ENCODE peak calls at places on chromosomes 6 and 20, in eight cellular contexts. H, A, L, J, P, G, E and I are unnamed samples.
A peak's percentile ranks its signal among the peaks of the same experiment; 100 is the strongest.

GRCh38 chr6:107807186-107807585 is 16.9 kb downstream of the SCML4 start:
- DNase-seq in H (no peak), A (no peak), L (no peak), J (no peak), P (no peak), G (no peak), E (no peak), I (no peak)

GRCh38 chr20:61965606-61966491 is 99.8 kb downstream of the TAF4 start:
- DNase-seq in H (no peak), A (no peak), L (no peak), J (no peak), P (no peak), G (no peak), E (no peak), I (no peak)

GRCh38 chr6:45116714-45117410 is 211.3 kb upstream of the RUNX2 start:
- DNase-seq in H (peak; percentile 67), A (no peak), L (no peak), J (no peak), P (peak; percentile 85), G (peak; percentile 85), E (no peak), I (no peak)

GRCh38 chr20:48921883-48922867 is 664 bp downstream of the ARFGEF2 start:
- DNase-seq in H (peak; percentile 56), A (no peak), L (no peak), J (no peak), P (peak; percentile 68), G (peak; percentile 20), E (peak; percentile 64), I (peak; percentile 84)

GRCh38 chr20:63522981-63523611 is 2.5 kb downstream of the PPDPF start:
- DNase-seq in H (no peak), A (no peak), L (no peak), J (no peak), P (no peak), G (no peak), E (peak; percentile 34), I (no peak)

GRCh38 chr6:26163733-26164505 is 76.7 kb downstream of the HFE start:
- DNase-seq in H (no peak), A (no peak), L (no peak), J (no peak), P (no peak), G (no peak), E (no peak), I (peak; percentile 66)

GRCh38 chr6:66662196-66662595 is 955.2 kb upstream of the EYS start:
- DNase-seq in H (peak; percentile 75), A (no peak), L (no peak), J (no peak), P (peak; percentile 56), G (peak; percentile 63), E (no peak), I (no peak)

GRCh38 chr6:5713519-5713918 is 293.2 kb downstream of the NRN1 start:
- DNase-seq in H (no peak), A (no peak), L (no peak), J (no peak), P (no peak), G (no peak), E (no peak), I (no peak)

GRCh38 chr20:44050327-44050726 is 135.7 kb downstream of the TOX2 start:
- DNase-seq in H (no peak), A (no peak), L (no peak), J (no peak), P (no peak), G (no peak), E (no peak), I (no peak)

GRCh38 chr6:129385117-129385516 is 324.9 kb downstream of the ARHGAP18 start:
- DNase-seq in H (no peak), A (no peak), L (no peak), J (no peak), P (no peak), G (no peak), E (no peak), I (no peak)

GRCh38 chr6:109793793-109794192 is 102.7 kb downstream of the FIG4 start:
- DNase-seq in H (peak; percentile 95), A (no peak), L (no peak), J (peak; percentile 64), P (peak; percentile 96), G (peak; percentile 93), E (no peak), I (peak; percentile 60)

GRCh38 chr20:31841928-31842327 is 3.5 kb downstream of the FOXS1 start:
- DNase-seq in H (peak; percentile 77), A (no peak), L (no peak), J (peak; percentile 72), P (peak; percentile 51), G (peak; percentile 87), E (no peak), I (peak; percentile 77)

GRCh38 chr6:54801669-54802068 is 44.9 kb upstream of the FAM83B start:
- DNase-seq in H (peak; percentile 26), A (no peak), L (no peak), J (no peak), P (peak; percentile 69), G (peak; percentile 83), E (no peak), I (peak; percentile 30)

GRCh38 chr20:48809672-48810071 is 18.1 kb downstream of the PREX1 start:
- DNase-seq in H (no peak), A (no peak), L (no peak), J (no peak), P (no peak), G (no peak), E (no peak), I (no peak)

GRCh38 chr6:7671581-7671980 is 54.3 kb upstream of the BMP6 start:
- DNase-seq in H (peak; percentile 27), A (no peak), L (no peak), J (no peak), P (peak; percentile 72), G (peak; percentile 18), E (no peak), I (no peak)

GRCh38 chr6:38912378-38912777 is 136.2 kb upstream of the GLP1R start:
- DNase-seq in H (no peak), A (no peak), L (no peak), J (no peak), P (no peak), G (no peak), E (no peak), I (no peak)

GRCh38 chr6:111114484-111114883 is 27.2 kb downstream of the SLC16A10 start:
- DNase-seq in H (peak; percentile 5), A (no peak), L (no peak), J (no peak), P (no peak), G (no peak), E (no peak), I (no peak)

GRCh38 chr6:23077797-23078196 is 508.4 kb downstream of the HDGFL1 start:
- DNase-seq in H (no peak), A (no peak), L (no peak), J (no peak), P (no peak), G (no peak), E (no peak), I (no peak)

GRCh38 chr6:23086100-23086499 is 516.7 kb downstream of the HDGFL1 start:
- DNase-seq in H (no peak), A (no peak), L (no peak), J (no peak), P (no peak), G (no peak), E (no peak), I (no peak)

GRCh38 chr6:23081701-23082100 is 512.3 kb downstream of the HDGFL1 start:
- DNase-seq in H (no peak), A (no peak), L (no peak), J (no peak), P (peak; percentile 27), G (no peak), E (no peak), I (no peak)
- TF ChIP-seq CTCF in H (peak; percentile 24), A (no peak), L (no peak), J (no peak), P (no peak), G (peak; percentile 33), E (no peak), I (peak; percentile 36)

GRCh38 chr6:144624246-144624645 is 339.1 kb downstream of the UTRN start:
- DNase-seq in H (no peak), A (no peak), L (no peak), J (no peak), P (no peak), G (no peak), E (no peak), I (no peak)

GRCh38 chr6:144617231-144618199 is 332.4 kb downstream of the UTRN start:
- DNase-seq in H (no peak), A (no peak), L (no peak), J (no peak), P (no peak), G (no peak), E (no peak), I (no peak)

GRCh38 chr6:144619983-144620382 is 334.8 kb downstream of the UTRN start:
- DNase-seq in H (no peak), A (no peak), L (no peak), J (no peak), P (no peak), G (no peak), E (no peak), I (no peak)

GRCh38 chr6:144615870-144616269 is 330.7 kb downstream of the UTRN start:
- DNase-seq in H (no peak), A (no peak), L (no peak), J (no peak), P (no peak), G (no peak), E (no peak), I (no peak)

GRCh38 chr6:144621332-144621731 is 336.2 kb downstream of the UTRN start:
- DNase-seq in H (no peak), A (no peak), L (no peak), J (no peak), P (no peak), G (no peak), E (no peak), I (no peak)
- TF ChIP-seq CTCF in H (no peak), A (no peak), L (no peak), J (no peak), P (no peak), G (no peak), E (no peak), I (no peak)

DNA sequence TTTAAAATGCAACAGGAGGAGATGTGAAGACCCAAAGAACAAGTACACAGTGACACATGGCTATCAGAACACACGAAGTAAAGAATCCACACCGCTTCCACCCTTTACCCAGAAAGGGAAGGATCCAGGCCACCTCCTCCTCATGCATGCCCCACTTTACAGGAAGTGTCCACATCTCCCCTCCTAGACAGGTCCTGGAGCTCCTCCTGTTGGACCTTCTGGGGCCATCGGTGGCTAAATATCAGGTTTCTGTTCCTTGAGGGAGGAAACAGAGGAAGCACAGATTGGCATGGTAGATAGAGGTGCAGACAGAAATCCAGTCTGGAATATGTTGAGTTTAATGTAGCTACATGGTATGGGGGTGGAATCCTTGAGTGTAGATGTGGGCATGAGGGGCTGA is 10.9 kb downstream of the NINL start:
- DNase-seq in H (peak; percentile 66), A (no peak), L (peak; percentile 41), J (no peak), P (peak; percentile 66), G (peak; percentile 41), E (no peak), I (peak; percentile 0)
- TF ChIP-seq CTCF in H (peak; percentile 32), A (no peak), L (no peak), J (no peak), P (peak; percentile 34), G (peak; percentile 57), E (no peak), I (no peak)

DNA sequence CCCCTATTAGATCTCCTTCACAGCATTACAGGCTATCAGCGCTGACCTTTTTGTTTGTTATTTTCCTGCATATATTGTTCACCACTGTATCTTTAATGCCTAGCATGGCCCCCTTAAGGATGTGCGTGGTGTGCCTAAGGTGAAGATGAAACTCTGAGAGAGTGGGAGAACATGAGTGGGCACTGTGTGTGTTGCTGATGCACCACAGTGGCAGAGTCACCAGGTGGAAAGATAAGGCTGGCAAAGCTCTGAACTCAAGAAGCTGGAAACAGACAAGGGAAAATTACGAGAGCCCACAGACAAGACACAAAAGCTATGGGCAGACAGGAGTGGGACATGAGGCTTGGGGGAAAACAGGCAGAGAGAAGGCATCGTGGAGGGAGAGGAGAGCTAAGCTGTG is 159.8 kb downstream of the INSM1 start:
- DNase-seq in H (no peak), A (no peak), L (no peak), J (no peak), P (no peak), G (no peak), E (no peak), I (no peak)
- TF ChIP-seq CTCF in H (no peak), A (no peak), L (no peak), J (no peak), P (no peak), G (no peak), E (no peak), I (no peak)